ENCODE peak calls at places on chromosomes 7 and 10, in five cellular contexts. One of them, this sample, is unnamed.

GRCh38 chr10:89390875-89391576 is 1.4 kb upstream of the IFIT1 start:
- DNase-seq in SK-N-SH: no peak
- DNase-seq in GM12878: no peak
- DNase-seq in K562: no peak
- DNase-seq in GM12892: no peak
- DNase-seq in this sample: no peak

GRCh38 chr10:100730739-100731602 is 14.4 kb upstream of the PAX2 start:
- DNase-seq in SK-N-SH: peak; percentile 57
- DNase-seq in GM12878: peak; percentile 40
- DNase-seq in K562: no peak
- DNase-seq in GM12892: peak; percentile 68
- DNase-seq in this sample: no peak

GRCh38 chr7:70477051-70478010 is 654.6 kb upstream of the GALNT17 start:
- DNase-seq in SK-N-SH: no peak
- DNase-seq in GM12878: no peak
- DNase-seq in K562: no peak
- DNase-seq in GM12892: no peak
- DNase-seq in this sample: no peak

GRCh38 chr10:8568401-8568800 is 513.9 kb downstream of the GATA3 start:
- DNase-seq in SK-N-SH: no peak
- DNase-seq in GM12878: no peak
- DNase-seq in K562: no peak
- DNase-seq in GM12892: no peak
- DNase-seq in this sample: no peak

GRCh38 chr7:2616973-2617709 is 14.6 kb upstream of the TTYH3 start:
- DNase-seq in SK-N-SH: no peak
- DNase-seq in GM12878: no peak
- DNase-seq in K562: no peak
- DNase-seq in GM12892: no peak
- DNase-seq in this sample: no peak

GRCh38 chr10:64036306-64036930 is 515.2 kb downstream of the REEP3 start:
- DNase-seq in SK-N-SH: no peak
- DNase-seq in GM12878: no peak
- DNase-seq in K562: no peak
- DNase-seq in GM12892: no peak
- DNase-seq in this sample: no peak

GRCh38 chr7:51882412-51882811 is 565.8 kb upstream of the COBL start:
- DNase-seq in SK-N-SH: no peak
- DNase-seq in GM12878: no peak
- DNase-seq in K562: no peak
- DNase-seq in GM12892: no peak
- DNase-seq in this sample: no peak

GRCh38 chr10:121276046-121276445 is 322.2 kb downstream of the FGFR2 start:
- DNase-seq in SK-N-SH: no peak
- DNase-seq in GM12878: no peak
- DNase-seq in K562: no peak
- DNase-seq in GM12892: no peak
- DNase-seq in this sample: no peak

GRCh38 chr7:99791021-99791420 is 7.0 kb upstream of the CYP3A4 start:
- DNase-seq in SK-N-SH: no peak
- DNase-seq in GM12878: no peak
- DNase-seq in K562: no peak
- DNase-seq in GM12892: no peak
- DNase-seq in this sample: no peak

GRCh38 chr7:117347962-117348672 is 25.3 kb upstream of the WNT2 start:
- DNase-seq in SK-N-SH: no peak
- DNase-seq in GM12878: peak; percentile 84
- DNase-seq in K562: no peak
- DNase-seq in GM12892: no peak
- DNase-seq in this sample: no peak

GRCh38 chr10:13759167-13759566 is 172.4 kb downstream of the PRPF18 start:
- DNase-seq in SK-N-SH: no peak
- DNase-seq in GM12878: no peak
- DNase-seq in K562: no peak
- DNase-seq in GM12892: no peak
- DNase-seq in this sample: no peak

GRCh38 chr10:93352638-93353383 is 129.3 kb downstream of the MYOF start:
- DNase-seq in SK-N-SH: peak; percentile 44
- DNase-seq in GM12878: no peak
- DNase-seq in K562: peak; percentile 36
- DNase-seq in GM12892: no peak
- DNase-seq in this sample: no peak
- TF ChIP-seq TAF1 in SK-N-SH: no peak
- TF ChIP-seq TAF1 in GM12878: no peak
- TF ChIP-seq TAF1 in K562: no peak
- TF ChIP-seq TAF1 in GM12892: no peak
- TF ChIP-seq TAF1 in this sample: no peak

DNA sequence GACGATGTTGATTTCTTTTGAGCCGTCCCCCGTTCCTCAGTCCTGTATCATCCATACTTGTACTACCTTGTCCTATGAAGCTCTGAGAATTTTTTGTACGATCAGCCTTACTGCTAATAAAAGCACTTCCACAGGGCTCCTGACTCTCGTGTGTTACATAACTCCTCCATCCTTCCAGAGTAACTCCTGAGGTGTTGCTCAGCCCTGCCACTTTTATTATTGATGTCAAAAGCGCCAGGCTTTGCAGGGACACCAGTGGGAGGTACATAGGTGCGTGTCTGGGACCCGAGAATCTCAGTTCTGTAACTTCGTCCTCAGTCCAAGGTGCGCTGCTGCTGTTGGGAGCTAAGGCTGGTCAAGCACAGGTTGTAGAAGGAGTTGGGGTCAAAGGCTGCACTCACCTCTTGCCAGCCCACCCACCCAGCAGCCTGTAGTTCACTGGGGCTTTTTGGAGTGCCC is 957 bp downstream of the UFSP1 start:
- DNase-seq in SK-N-SH: no peak
- DNase-seq in GM12878: no peak
- DNase-seq in K562: peak; percentile 48
- DNase-seq in GM12892: no peak
- DNase-seq in this sample: no peak
- TF ChIP-seq TAF1 in SK-N-SH: no peak
- TF ChIP-seq TAF1 in GM12878: no peak
- TF ChIP-seq TAF1 in K562: no peak
- TF ChIP-seq TAF1 in GM12892: no peak
- TF ChIP-seq TAF1 in this sample: no peak

GRCh38 chr7:138837627-138838026 is 39.6 kb upstream of the ATP6V0A4 start:
- DNase-seq in SK-N-SH: no peak
- DNase-seq in GM12878: no peak
- DNase-seq in K562: no peak
- DNase-seq in GM12892: no peak
- DNase-seq in this sample: no peak
- TF ChIP-seq TAF1 in SK-N-SH: no peak
- TF ChIP-seq TAF1 in GM12878: no peak
- TF ChIP-seq TAF1 in K562: no peak
- TF ChIP-seq TAF1 in GM12892: no peak
- TF ChIP-seq TAF1 in this sample: no peak

GRCh38 chr10:127228195-127228785 is 31.9 kb upstream of the INSYN2A start:
- DNase-seq in SK-N-SH: no peak
- DNase-seq in GM12878: no peak
- DNase-seq in K562: no peak
- DNase-seq in GM12892: no peak
- DNase-seq in this sample: no peak
- TF ChIP-seq TAF1 in SK-N-SH: no peak
- TF ChIP-seq TAF1 in GM12878: no peak
- TF ChIP-seq TAF1 in K562: no peak
- TF ChIP-seq TAF1 in GM12892: no peak
- TF ChIP-seq TAF1 in this sample: no peak

DNA sequence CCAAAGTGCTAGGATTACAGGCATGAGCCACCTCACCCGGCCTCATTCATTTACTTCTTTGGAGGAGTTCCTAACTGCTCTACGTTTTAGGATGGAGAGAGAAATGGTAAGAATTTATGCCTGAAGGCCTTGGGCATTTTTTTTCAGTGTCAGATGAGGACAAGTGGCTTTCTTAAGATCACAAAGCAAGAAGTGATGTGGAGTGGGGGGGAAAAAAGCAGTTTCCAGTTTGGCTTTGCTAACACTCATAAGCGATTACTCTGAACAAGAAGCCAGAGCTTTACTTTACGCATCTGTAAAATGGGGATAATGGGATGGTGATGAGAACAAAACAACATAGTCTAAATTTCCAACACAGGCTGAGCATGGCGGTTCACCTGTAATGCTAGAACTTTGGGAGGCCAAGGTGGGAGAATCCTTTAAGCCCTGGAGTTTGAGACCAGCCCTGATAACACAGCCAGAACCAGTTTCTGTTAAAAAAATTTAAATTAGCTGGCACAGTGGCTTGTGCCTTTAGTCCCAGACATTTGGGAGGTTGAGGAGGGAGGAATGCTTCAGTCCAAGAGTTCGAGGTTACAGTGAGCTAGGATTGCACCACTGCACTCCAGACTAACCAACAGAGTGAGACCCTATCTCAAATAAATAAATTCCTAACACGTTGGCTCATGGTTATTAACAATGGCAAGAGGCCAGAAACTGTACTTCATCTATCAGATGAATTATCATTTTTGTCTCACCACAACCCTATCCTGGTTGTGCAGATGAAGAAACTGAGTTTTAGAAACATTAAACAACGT is 2.4 kb upstream of the PPIA start:
- DNase-seq in SK-N-SH: no peak
- DNase-seq in GM12878: no peak
- DNase-seq in K562: no peak
- DNase-seq in GM12892: no peak
- DNase-seq in this sample: no peak
- TF ChIP-seq TAF1 in SK-N-SH: no peak
- TF ChIP-seq TAF1 in GM12878: no peak
- TF ChIP-seq TAF1 in K562: no peak
- TF ChIP-seq TAF1 in GM12892: no peak
- TF ChIP-seq TAF1 in this sample: no peak

GRCh38 chr7:26052721-26053120 is 99.3 kb upstream of the NFE2L3 start:
- DNase-seq in SK-N-SH: no peak
- DNase-seq in GM12878: no peak
- DNase-seq in K562: no peak
- DNase-seq in GM12892: no peak
- DNase-seq in this sample: no peak
- TF ChIP-seq TAF1 in SK-N-SH: no peak
- TF ChIP-seq TAF1 in GM12878: no peak
- TF ChIP-seq TAF1 in K562: no peak
- TF ChIP-seq TAF1 in GM12892: no peak
- TF ChIP-seq TAF1 in this sample: no peak

GRCh38 chr7:158281441-158281840 is 306.2 kb downstream of the PTPRN2 start:
- DNase-seq in SK-N-SH: peak; percentile 17
- DNase-seq in GM12878: no peak
- DNase-seq in K562: no peak
- DNase-seq in GM12892: no peak
- DNase-seq in this sample: no peak

GRCh38 chr7:158278745-158279320 is 308.8 kb downstream of the PTPRN2 start:
- DNase-seq in SK-N-SH: no peak
- DNase-seq in GM12878: no peak
- DNase-seq in K562: no peak
- DNase-seq in GM12892: no peak
- DNase-seq in this sample: no peak

GRCh38 chr7:158277219-158278141 is 310.1 kb downstream of the PTPRN2 start:
- DNase-seq in SK-N-SH: no peak
- DNase-seq in GM12878: no peak
- DNase-seq in K562: no peak
- DNase-seq in GM12892: no peak
- DNase-seq in this sample: no peak

GRCh38 chr7:158280467-158281154 is 307.0 kb downstream of the PTPRN2 start:
- DNase-seq in SK-N-SH: peak; percentile 8
- DNase-seq in GM12878: no peak
- DNase-seq in K562: no peak
- DNase-seq in GM12892: no peak
- DNase-seq in this sample: no peak

DNA sequence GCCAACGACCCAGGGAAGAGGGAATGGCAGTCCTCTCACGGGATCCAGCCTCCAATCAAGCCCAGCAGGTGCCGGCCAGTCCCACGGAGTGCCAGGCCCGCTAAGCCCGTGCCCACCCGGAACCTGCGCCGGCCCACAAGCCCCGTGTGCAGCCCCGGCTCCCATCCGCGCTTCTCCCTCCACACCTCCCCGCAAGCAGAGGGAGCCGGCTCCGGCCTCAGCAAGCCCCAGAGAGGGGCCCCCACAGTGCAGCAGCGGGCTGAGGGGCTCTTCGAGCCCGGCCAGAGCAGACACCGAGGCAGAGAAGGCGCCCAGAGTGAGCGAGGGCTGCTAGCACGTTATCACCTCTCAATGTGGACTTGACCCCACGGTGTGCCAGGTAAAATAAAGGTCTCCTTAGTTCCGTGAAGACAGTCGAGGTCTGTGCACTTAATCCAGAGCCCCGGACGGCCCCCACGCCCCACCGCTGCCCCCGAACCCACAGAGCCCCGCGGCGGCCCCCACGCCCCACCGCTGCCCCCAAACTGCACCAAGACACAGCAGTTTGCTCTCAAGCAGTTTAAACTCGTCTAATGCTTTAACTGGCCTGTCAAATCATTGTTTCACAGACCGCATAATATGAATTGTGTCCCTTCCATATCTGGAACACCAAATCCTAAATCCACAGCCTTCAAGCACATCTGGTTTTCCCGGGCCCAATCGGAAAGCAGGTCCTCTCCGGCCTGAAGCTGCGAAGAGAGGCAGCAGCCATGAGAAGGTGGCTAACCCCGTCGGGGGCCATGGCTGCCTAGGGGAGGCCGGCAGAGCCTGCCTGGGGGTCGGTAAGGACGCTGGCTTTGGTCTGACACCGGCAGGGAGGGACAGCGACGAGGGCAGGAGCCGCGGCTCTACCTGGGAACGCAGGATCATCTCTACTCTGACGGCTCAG is 307.8 kb downstream of the PTPRN2 start:
- DNase-seq in SK-N-SH: peak; percentile 15
- DNase-seq in GM12878: no peak
- DNase-seq in K562: no peak
- DNase-seq in GM12892: no peak
- DNase-seq in this sample: no peak
- TF ChIP-seq TAF1 in SK-N-SH: no peak
- TF ChIP-seq TAF1 in GM12878: no peak
- TF ChIP-seq TAF1 in K562: no peak
- TF ChIP-seq TAF1 in GM12892: no peak
- TF ChIP-seq TAF1 in this sample: no peak

DNA sequence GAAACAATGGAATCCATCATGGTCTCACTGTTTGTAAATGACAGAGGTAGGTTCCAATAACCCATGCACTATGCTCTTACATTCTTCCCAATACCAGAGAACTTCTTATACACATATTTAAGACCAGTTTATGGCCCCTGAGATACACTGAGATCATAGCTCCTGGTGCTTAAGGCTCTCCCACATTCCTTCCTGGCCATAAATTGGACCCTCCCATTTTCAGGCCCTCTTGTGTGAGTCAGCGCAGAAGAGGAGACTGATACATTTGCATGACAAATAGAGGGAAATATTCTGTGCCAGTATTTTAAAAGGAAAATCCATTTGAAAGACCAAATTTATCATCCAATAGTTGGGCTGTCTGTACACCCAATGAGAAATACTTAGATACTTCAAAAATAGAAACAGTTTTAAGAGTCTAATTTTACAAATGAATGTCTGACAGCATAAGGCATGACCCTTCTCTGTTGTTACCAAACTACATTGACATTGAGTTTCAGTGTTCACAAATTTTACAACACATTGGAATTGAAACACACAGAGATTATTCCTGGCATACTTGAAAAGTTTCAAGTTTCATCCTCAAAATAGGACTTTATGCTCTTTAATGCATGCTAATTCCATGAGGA is 35.3 kb downstream of the SLC16A9 start:
- DNase-seq in SK-N-SH: no peak
- DNase-seq in GM12878: no peak
- DNase-seq in K562: peak; percentile 37
- DNase-seq in GM12892: no peak
- DNase-seq in this sample: no peak
- TF ChIP-seq TAF1 in SK-N-SH: no peak
- TF ChIP-seq TAF1 in GM12878: no peak
- TF ChIP-seq TAF1 in K562: no peak
- TF ChIP-seq TAF1 in GM12892: no peak
- TF ChIP-seq TAF1 in this sample: no peak

This sample was measured in GM12891.